ENCODE peak calls at places on chromosomes 12 and 14, in four cellular contexts. P, E, F and G are unnamed samples.

GRCh38 chr14:83860757-83861156 is 1669.2 kb upstream of the FLRT2 start:
- DNase-seq in P (peak; percentile 53), F (no peak), E (no peak), G (no peak)

GRCh38 chr12:117144599-117144998 is 45.4 kb upstream of the TESC start:
- DNase-seq in E (no peak), P (no peak), F (no peak), G (no peak)

GRCh38 chr14:59728294-59728693 is 142.3 kb downstream of the RTN1 start:
- DNase-seq in E (peak; percentile 85), P (no peak), F (no peak), G (no peak)

GRCh38 chr12:60263146-60263545 is 667.3 kb downstream of the SLC16A7 start:
- DNase-seq in E (no peak), F (no peak), P (no peak), G (no peak)

GRCh38 chr12:114697246-114697716 is 13.3 kb upstream of the TBX3 start:
- DNase-seq in E (no peak), F (no peak), P (no peak), G (no peak)

GRCh38 chr12:58888131-58888783 is 32.0 kb downstream of the LRIG3 start:
- DNase-seq in P (peak; percentile 83), E (peak; percentile 96), F (no peak), G (no peak)

GRCh38 chr12:47837190-47838171 is 17.8 kb upstream of the HDAC7 start:
- DNase-seq in F (peak; percentile 72), P (peak; percentile 88), E (peak; percentile 30), G (peak; percentile 84)

GRCh38 chr12:47238665-47239064 is 158.9 kb upstream of the AMIGO2 start:
- DNase-seq in P (peak; percentile 43), E (no peak), F (no peak), G (no peak)

GRCh38 chr12:124240493-124240892 is 54.4 kb upstream of the RFLNA start:
- DNase-seq in E (no peak), P (no peak), F (peak; percentile 24), G (no peak)

GRCh38 chr14:80077262-80077661 is 134.0 kb downstream of the DIO2 start:
- DNase-seq in E (no peak), P (peak; percentile 58), F (no peak), G (no peak)

GRCh38 chr12:58893421-58893986 is 26.8 kb downstream of the LRIG3 start:
- DNase-seq in E (no peak), P (peak; percentile 87), F (no peak), G (no peak)

GRCh38 chr14:26887842-26888241 is 290.0 kb upstream of the NOVA1 start:
- DNase-seq in P (no peak), F (no peak), E (no peak), G (peak; percentile 42)

GRCh38 chr12:124361996-124362395 is 67.1 kb downstream of the RFLNA start:
- DNase-seq in P (no peak), F (no peak), E (no peak), G (no peak)

GRCh38 chr12:121765573-121765972 is 27.9 kb downstream of the RHOF start:
- DNase-seq in F (peak; percentile 86), E (peak; percentile 50), P (peak; percentile 95), G (no peak)

GRCh38 chr12:16984484-16984883 is 378.5 kb upstream of the LMO3 start:
- DNase-seq in F (no peak), E (no peak), P (no peak), G (no peak)